ENCODE peak calls at places on chromosomes 13 and 19, in four cellular contexts. K, H, L and B are unnamed samples. For H3K4me1, the result is how much of the 10 kb centered on the place peaks cover.

GRCh38 chr13:70311175-70311574 is 202.9 kb upstream of the KLHL1 start:
- DNase-seq in H (no peak), L (no peak), K (peak), B (no peak)

GRCh38 chr19:51726049-51726448 is 2.3 kb upstream of the HAS1 start:
- DNase-seq in K (no peak), L (no peak), H (peak), B (peak)

GRCh38 chr13:98208606-98209005 is 31.5 kb upstream of the RNF113B start:
- DNase-seq in H (no peak), K (no peak), L (no peak), B (no peak)

GRCh38 chr13:47592256-47592655 is 408.8 kb downstream of the SUCLA2 start:
- DNase-seq in K (no peak), L (no peak), H (no peak), B (no peak)

GRCh38 chr13:105920375-105920774 is 615.1 kb downstream of the EFNB2 start:
- DNase-seq in H (no peak), K (no peak), L (no peak), B (no peak)

GRCh38 chr19:50649433-50650391 is at the start of gene C19orf81:
- DNase-seq in L (no peak), H (no peak), K (no peak), B (no peak)

GRCh38 chr13:29875646-29876045 is 25.2 kb upstream of the UBL3 start:
- DNase-seq in L (no peak), K (no peak), H (no peak), B (no peak)

GRCh38 chr19:48111280-48111679 is 663 bp upstream of the PLA2G4C start:
- DNase-seq in H (no peak), K (peak), L (peak), B (no peak)

GRCh38 chr19:18194554-18195238 is 1.7 kb downstream of the MPV17L2 start:
- DNase-seq in K (peak), H (peak), L (no peak), B (peak)

GRCh38 chr13:98346904-98347636 is 170.0 kb upstream of the RNF113B start:
- DNase-seq in L (no peak), H (no peak), K (no peak), B (no peak)

GRCh38 chr13:33644607-33645543 is 173.1 kb upstream of the RFC3 start:
- DNase-seq in H (no peak), K (no peak), L (no peak), B (peak)

GRCh38 chr13:36965767-36966166 is 33.4 kb downstream of the ALG5 start:
- DNase-seq in H (no peak), L (no peak), K (no peak), B (no peak)

GRCh38 chr19:29285878-29286277 is 72.9 kb upstream of the UQCRFS1 start:
- DNase-seq in K (no peak), H (no peak), L (no peak), B (no peak)

GRCh38 chr13:24012648-24013047 is 115.3 kb upstream of the C1QTNF9B start:
- DNase-seq in K (no peak), H (no peak), L (peak), B (no peak)

GRCh38 chr13:63024458-63024857 is 1608.8 kb upstream of the PCDH20 start:
- DNase-seq in K (no peak), L (no peak), H (no peak), B (no peak)

GRCh38 chr19:31164666-31165265 is 184.5 kb downstream of the TSHZ3 start:
- DNase-seq in H (peak), L (no peak), K (no peak), B (no peak)

GRCh38 chr19:1206063-1206732 is 620 bp downstream of the STK11 start:
- DNase-seq in K (no peak), H (peak), L (peak), B (peak)

GRCh38 chr19:38527466-38528136 is 90.2 kb downstream of the MAP4K1 start:
- DNase-seq in K (no peak), L (no peak), H (peak), B (no peak)

GRCh38 chr13:30880756-30881155 is 25.3 kb upstream of the MEDAG start:
- DNase-seq in H (no peak), L (no peak), K (no peak), B (no peak)

GRCh38 chr19:7687177-7687576 is 6.5 kb downstream of the TRAPPC5 start:
- DNase-seq in H (peak), K (no peak), L (no peak), B (no peak)

GRCh38 chr13:48576448-48576993 is 43.6 kb upstream of the RCBTB2 start:
- DNase-seq in K (no peak), H (no peak), L (no peak), B (no peak)

GRCh38 chr13:109494955-109495354 is 291.4 kb downstream of the IRS2 start:
- DNase-seq in H (no peak), K (no peak), L (no peak), B (no peak)

GRCh38 chr13:99281811-99282263 is 23.7 kb upstream of the GPR18 start:
- DNase-seq in L (no peak), K (peak), H (peak), B (peak)

GRCh38 chr19:17220207-17220758 is 5.1 kb downstream of the USE1 start:
- DNase-seq in K (no peak), H (no peak), L (peak), B (no peak)

GRCh38 chr13:26051231-26052135 is at the start of gene SHISA2:
- DNase-seq in H (peak), K (peak), L (no peak), B (no peak)

GRCh38 chr19:49651029-49651825 is 9.2 kb downstream of the SCAF1 start:
- DNase-seq in L (no peak), H (peak), K (no peak), B (no peak)

GRCh38 chr19:19224852-19225494 is 13.2 kb downstream of the NCAN start:
- DNase-seq in L (peak), H (peak), K (peak), B (peak)

GRCh38 chr19:20422616-20423205 is 142.9 kb downstream of the ZNF737 start:
- DNase-seq in L (no peak), K (no peak), H (no peak), B (peak)

GRCh38 chr19:18461471-18461870 is 23.5 kb upstream of the ISYNA1 start:
- DNase-seq in L (no peak), K (no peak), H (peak), B (no peak)

GRCh38 chr19:37654525-37654832 is 786 bp downstream of the ZFP30 start:
- DNase-seq in H (no peak), L (no peak), K (no peak), B (no peak)

GRCh38 chr13:21898461-21898860 is 227.6 kb downstream of the FGF9 start:
- DNase-seq in K (no peak), L (no peak), H (no peak), B (no peak)

GRCh38 chr13:73945871-73946270 is 188.3 kb downstream of the KLF12 start:
- DNase-seq in L (no peak), K (no peak), H (no peak), B (peak)

DNA sequence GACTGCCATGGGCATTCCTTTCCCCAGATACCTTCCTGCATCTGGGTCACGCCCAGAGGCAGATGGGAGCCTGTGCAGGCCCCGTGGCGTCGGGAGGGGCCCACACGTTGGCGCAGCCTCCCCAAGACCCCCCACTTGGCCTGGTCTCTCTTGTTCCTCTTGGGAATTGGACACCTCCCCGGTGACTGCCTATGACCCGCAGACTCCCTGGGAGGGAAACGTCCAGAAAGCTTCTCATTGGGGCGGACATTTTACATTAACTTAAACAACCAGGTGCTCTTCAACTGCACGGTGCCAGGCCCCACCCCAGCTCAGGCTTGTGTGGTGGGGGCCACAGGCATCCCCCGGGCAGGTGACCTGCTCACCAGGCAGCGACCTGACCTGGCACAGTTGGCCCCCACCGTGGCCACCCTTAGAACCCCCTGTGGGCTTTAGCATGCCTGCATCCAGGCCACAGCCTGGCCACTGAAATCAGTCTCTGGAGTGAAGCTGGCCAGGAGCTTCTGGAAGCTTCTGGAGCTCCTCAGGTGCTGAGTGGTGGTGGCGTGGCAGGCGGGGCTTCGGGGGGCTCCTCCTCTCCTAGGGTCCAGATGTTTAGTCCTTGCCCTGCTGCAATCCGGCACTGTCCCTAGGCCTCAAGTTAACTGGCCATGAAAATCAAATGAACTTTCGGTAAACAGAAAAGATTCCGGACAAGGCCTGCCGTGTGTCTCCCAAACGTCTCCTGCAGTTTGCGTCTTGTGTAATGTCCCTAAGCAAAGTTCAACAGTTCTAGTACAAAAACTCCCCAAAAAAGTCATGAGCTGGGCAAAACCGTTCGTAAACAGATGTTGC is 8.5 kb upstream of the PROZ start:
- DNase-seq in H (no peak), K (no peak), L (no peak), B (no peak)
- H3K27ac ChIP-seq in H (no peak), K (no peak), L (no peak), B (no peak)

GRCh38 chr19:15328312-15328711 is 4.0 kb downstream of the BRD4 start:
- DNase-seq in L (no peak), K (no peak), H (no peak), B (no peak)

GRCh38 chr19:15324791-15325519 is 7.4 kb downstream of the BRD4 start:
- DNase-seq in K (peak), H (no peak), L (no peak), B (no peak)

GRCh38 chr19:15320118-15320517 is 12.2 kb downstream of the BRD4 start:
- DNase-seq in H (no peak), K (no peak), L (no peak), B (no peak)

GRCh38 chr19:15321739-15322138 is 10.6 kb downstream of the BRD4 start:
- DNase-seq in K (no peak), H (no peak), L (no peak), B (no peak)

GRCh38 chr19:15323496-15324235 is 8.7 kb downstream of the BRD4 start:
- DNase-seq in L (peak), K (peak), H (no peak), B (peak)
- H3K4me1 ChIP-seq in L (under half), K (half or more), H (half or more), B (half or more)

GRCh38 chr19:10826846-10827245 is 9.2 kb downstream of the TMED1 start:
- DNase-seq in H (no peak), K (no peak), L (no peak), B (no peak)

GRCh38 chr19:10830941-10831779 is 4.9 kb downstream of the TMED1 start:
- DNase-seq in H (peak), L (no peak), K (no peak), B (no peak)

GRCh38 chr19:10830370-10830769 is 5.6 kb downstream of the TMED1 start:
- DNase-seq in L (no peak), H (no peak), K (no peak), B (no peak)

GRCh38 chr19:10829967-10830366 is 6.0 kb downstream of the TMED1 start:
- DNase-seq in L (no peak), K (no peak), H (peak), B (no peak)

DNA sequence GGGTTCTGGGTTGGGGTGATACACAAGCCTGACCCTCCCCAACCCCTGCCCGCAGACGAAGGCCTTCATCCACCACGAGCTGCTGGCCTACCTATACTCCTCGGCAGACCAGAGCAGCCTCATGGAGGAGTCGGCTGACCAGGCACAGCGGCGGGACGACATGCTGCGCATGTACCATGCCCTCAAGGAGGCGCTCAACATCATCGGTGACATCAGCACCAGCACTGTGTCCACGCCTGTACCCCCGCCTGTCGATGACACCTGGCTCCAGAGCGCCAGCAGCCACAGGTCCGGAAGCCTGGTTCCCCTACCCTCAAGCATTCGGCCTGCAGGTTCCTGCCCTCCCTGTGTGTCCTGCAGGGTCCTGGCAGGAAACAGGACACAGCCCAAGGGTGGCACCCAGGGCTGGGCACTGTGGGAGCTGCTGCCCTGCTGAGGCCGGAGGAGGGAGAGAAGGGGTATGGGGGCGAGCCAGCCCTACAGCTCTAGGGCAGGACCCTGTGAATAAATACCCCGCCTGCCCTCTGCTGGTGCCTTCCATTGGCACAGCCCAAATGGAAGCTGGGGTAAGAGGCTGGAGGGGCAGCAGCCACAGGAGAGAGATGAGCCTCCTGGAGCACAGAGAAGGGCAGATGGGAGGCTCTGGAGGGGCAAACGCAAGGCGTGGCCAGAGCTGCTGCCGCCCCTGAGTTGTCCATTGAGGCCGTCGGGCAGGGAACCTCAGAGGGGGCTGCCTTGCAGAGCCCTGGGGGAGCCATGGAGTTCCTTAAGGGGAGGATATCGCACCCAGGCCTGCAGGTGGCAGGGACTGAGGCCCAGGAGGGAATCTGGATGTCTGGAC is 6.8 kb downstream of the TMED1 start:
- DNase-seq in H (peak), L (no peak), K (no peak), B (no peak)
- TF ChIP-seq CTCF in H (no peak), L (no peak), K (no peak), B (no peak)

DNA sequence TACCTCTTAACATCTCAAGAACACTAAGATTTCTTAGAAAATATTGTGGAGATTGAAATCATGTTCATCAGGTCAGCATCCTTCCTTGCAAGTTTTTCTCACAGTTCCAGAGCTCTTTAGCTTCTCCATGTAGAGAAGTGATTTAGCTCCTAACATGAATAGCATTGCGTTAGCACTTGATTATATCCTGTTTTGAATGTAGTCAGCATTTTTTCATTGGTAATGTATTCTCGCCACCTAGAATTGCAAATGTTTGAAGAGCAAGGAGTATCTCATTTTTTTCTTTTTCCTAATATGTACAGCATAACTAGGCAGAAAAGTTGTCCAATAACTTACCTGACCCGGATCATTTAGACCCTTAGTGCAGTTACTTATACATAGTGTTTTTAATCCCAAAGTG is 6.6 kb downstream of the ZNF470 start:
- DNase-seq in K (no peak), H (no peak), L (no peak), B (no peak)
- H3K27ac ChIP-seq in K (no peak), H (no peak), L (no peak), B (no peak)

GRCh38 chr19:47107201-47107952 is 6.2 kb downstream of the ZC3H4 start:
- DNase-seq in K (peak), H (no peak), L (no peak), B (no peak)

GRCh38 chr19:47105874-47106273 is 7.7 kb downstream of the ZC3H4 start:
- DNase-seq in L (no peak), H (no peak), K (no peak), B (no peak)

GRCh38 chr19:47104678-47105077 is 8.9 kb downstream of the ZC3H4 start:
- DNase-seq in K (no peak), L (no peak), H (no peak), B (no peak)

GRCh38 chr19:47107953-47108746 is 5.4 kb downstream of the ZC3H4 start:
- DNase-seq in L (no peak), K (no peak), H (no peak), B (no peak)

GRCh38 chr19:47106819-47107200 is 6.8 kb downstream of the ZC3H4 start:
- DNase-seq in H (no peak), L (no peak), K (no peak), B (no peak)
- H3K4me1 ChIP-seq in H (under half), L (under half), K (under half), B (half or more)